ENCODE peak calls at places on chromosomes 13 and 19, in nine cellular contexts. T, K, X, G, I, L, B, S and A are unnamed samples.
A peak's percentile ranks its signal among the peaks of the same experiment; 100 is the strongest.

GRCh38 chr13:109428146-109428545 is 358.2 kb downstream of the IRS2 start:
- DNase-seq in K (no peak), T (no peak), X (no peak), L (no peak), I (no peak), S (no peak), G (no peak), B (no peak), A (no peak)

GRCh38 chr19:19410553-19411550 is 5.4 kb downstream of the GATAD2A start:
- DNase-seq in L (no peak), S (no peak), B (no peak), X (peak; percentile 73), G (no peak), I (no peak), K (no peak), T (no peak), A (no peak)

GRCh38 chr19:871446-872265 is 12.2 kb downstream of the CFD start:
- DNase-seq in B (peak; percentile 44), G (peak; percentile 31), I (no peak), T (peak; percentile 77), L (no peak), X (no peak), S (no peak), K (peak; percentile 49), A (no peak)

GRCh38 chr19:51439021-51439465 is 19.2 kb downstream of the SIGLEC8 start:
- DNase-seq in K (no peak), T (peak; percentile 40), G (no peak), I (no peak), S (no peak), X (peak; percentile 58), B (peak; percentile 14), L (peak; percentile 7), A (no peak)

GRCh38 chr19:50486823-50487515 is 10.3 kb upstream of the GARIN5A start:
- DNase-seq in G (peak; percentile 19), T (peak; percentile 88), I (no peak), S (peak; percentile 42), L (peak; percentile 43), X (peak; percentile 71), B (peak; percentile 51), K (peak; percentile 60), A (no peak)

GRCh38 chr19:31160346-31160926 is 188.8 kb downstream of the TSHZ3 start:
- DNase-seq in T (no peak), G (peak; percentile 54), S (no peak), K (no peak), B (no peak), L (no peak), X (no peak), I (no peak), A (no peak)

GRCh38 chr19:38545596-38545995 is 72.2 kb downstream of the MAP4K1 start:
- DNase-seq in S (no peak), K (no peak), X (no peak), T (no peak), I (no peak), L (peak; percentile 14), B (no peak), G (no peak), A (no peak)

GRCh38 chr19:48660854-48661731 is 11.7 kb downstream of the NTN5 start:
- DNase-seq in S (peak; percentile 82), T (peak; percentile 76), K (peak; percentile 80), I (peak; percentile 83), L (peak; percentile 92), G (peak; percentile 86), X (peak; percentile 94), B (peak; percentile 66), A (peak; percentile 67)

GRCh38 chr19:35348909-35349611 is 1.4 kb downstream of the FFAR1 start:
- DNase-seq in K (peak; percentile 36), G (no peak), I (no peak), X (peak; percentile 63), T (peak; percentile 37), S (no peak), B (no peak), L (no peak), A (peak; percentile 32)

GRCh38 chr13:29654807-29655547 is 59.5 kb upstream of the SLC7A1 start:
- DNase-seq in I (no peak), B (no peak), X (no peak), L (peak; percentile 17), T (no peak), G (peak; percentile 86), K (no peak), S (peak; percentile 87), A (no peak)

GRCh38 chr13:61727714-61728275 is 312.1 kb upstream of the PCDH20 start:
- DNase-seq in S (no peak), L (peak; percentile 41), X (no peak), T (no peak), I (no peak), B (no peak), K (no peak), G (no peak), A (no peak)

GRCh38 chr19:30784850-30785459 is 412.8 kb downstream of the ZNF536 start:
- DNase-seq in T (peak; percentile 79), K (peak; percentile 61), I (no peak), X (peak; percentile 29), S (no peak), L (peak; percentile 15), G (peak; percentile 26), B (peak; percentile 16), A (no peak)

GRCh38 chr13:66076417-66076816 is 1153.7 kb downstream of the PCDH9 start:
- DNase-seq in G (peak; percentile 84), K (no peak), I (no peak), L (peak; percentile 50), X (no peak), T (no peak), B (no peak), S (no peak), A (no peak)

GRCh38 chr19:32688315-32688714 is 3.3 kb upstream of the NUDT19 start:
- DNase-seq in T (no peak), L (no peak), I (no peak), G (peak; percentile 71), S (no peak), K (no peak), X (no peak), B (no peak), A (no peak)

GRCh38 chr13:80945328-80945727 is 604.4 kb upstream of the SPRY2 start:
- DNase-seq in X (no peak), K (peak; percentile 69), G (no peak), I (no peak), B (peak; percentile 71), L (no peak), T (peak; percentile 69), S (no peak), A (no peak)

GRCh38 chr19:35587326-35587725 is 1.4 kb downstream of the PMIS2 start:
- DNase-seq in K (no peak), T (no peak), I (no peak), S (no peak), G (no peak), L (peak; percentile 39), X (no peak), B (no peak), A (no peak)

GRCh38 chr19:45340232-45340898 is at the start of gene KLC3:
- DNase-seq in I (no peak), X (no peak), G (no peak), T (peak; percentile 68), S (no peak), L (no peak), B (no peak), K (no peak), A (peak; percentile 74)

GRCh38 chr19:19911150-19911549 is 10.4 kb downstream of the ZNF93 start:
- DNase-seq in I (no peak), B (no peak), L (peak; percentile 43), S (no peak), X (no peak), G (peak; percentile 26), T (no peak), K (no peak), A (no peak)

GRCh38 chr19:52742516-52742915 is 7.7 kb upstream of the ZNF611 start:
- DNase-seq in G (no peak), B (no peak), S (no peak), I (no peak), T (no peak), X (no peak), K (no peak), L (no peak), A (no peak)

DNA sequence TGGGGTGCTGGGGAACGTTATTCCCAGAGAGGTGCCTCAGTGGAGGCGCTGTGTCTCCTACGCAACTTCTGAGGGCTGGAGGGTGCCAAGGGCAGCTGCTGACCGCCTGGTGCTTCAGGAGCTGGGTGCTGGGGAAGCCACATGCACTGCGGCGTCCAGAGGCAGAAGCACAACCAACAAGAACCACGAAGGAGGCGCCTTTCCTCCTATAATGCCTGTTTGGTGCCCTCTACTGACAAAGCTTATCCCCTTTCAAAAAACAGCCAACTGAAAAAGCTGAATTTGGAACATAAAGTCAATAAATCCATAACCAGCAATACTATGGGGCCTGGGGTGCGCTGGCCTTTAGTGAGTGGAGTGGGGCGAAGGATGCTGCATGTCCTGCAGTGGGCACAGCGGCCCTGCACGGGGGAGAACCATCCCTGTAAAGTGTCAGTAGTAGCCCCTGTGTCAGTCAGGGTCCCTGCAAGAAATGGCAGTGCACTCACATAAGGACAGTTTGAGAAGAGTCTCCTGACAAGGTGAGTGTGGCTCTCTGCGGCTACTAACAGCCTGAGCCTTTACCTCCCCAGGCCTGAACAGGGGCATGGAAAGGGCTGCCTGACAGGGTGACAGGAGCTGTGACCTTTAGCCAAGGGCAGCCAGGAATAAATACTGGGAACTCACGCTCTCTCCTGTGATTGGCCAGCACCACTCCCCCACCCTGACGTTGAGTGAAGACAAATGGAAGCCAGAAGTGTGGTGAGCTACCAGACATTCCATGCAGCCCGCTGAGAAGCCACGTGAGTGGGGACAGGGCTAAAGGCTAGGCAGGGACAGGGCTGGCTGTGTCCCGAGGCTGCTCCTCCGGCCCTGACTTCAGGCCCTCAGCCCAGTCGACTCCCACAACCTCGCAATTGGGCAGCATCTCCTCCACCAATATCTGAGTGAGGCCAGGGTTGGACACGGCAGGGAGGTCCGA is 4.5 kb upstream of the B3GNT8 start:
- DNase-seq in S (no peak), T (no peak), G (peak; percentile 31), I (no peak), X (peak; percentile 30), B (peak; percentile 24), K (peak; percentile 47), L (peak; percentile 52), A (no peak)
- TF ChIP-seq CTCF in S (peak; percentile 40), T (peak; percentile 49), G (peak; percentile 41), I (peak; percentile 35), X (peak; percentile 26), B (peak; percentile 57), K (peak; percentile 57), L (peak; percentile 40), A (no peak)

GRCh38 chr19:3653865-3654513 is 27.4 kb upstream of the CACTIN start:
- DNase-seq in L (no peak), B (no peak), K (peak; percentile 46), T (no peak), S (no peak), X (no peak), I (no peak), G (no peak), A (no peak)
- TF ChIP-seq CTCF in L (peak; percentile 9), B (peak; percentile 54), K (peak; percentile 23), T (peak; percentile 53), S (peak; percentile 31), X (no peak), I (peak; percentile 8), G (peak; percentile 15), A (no peak)

GRCh38 chr13:48542581-48543341 is 9.9 kb upstream of the RCBTB2 start:
- DNase-seq in K (peak; percentile 22), L (peak; percentile 52), S (no peak), G (peak; percentile 16), T (peak; percentile 52), I (no peak), X (no peak), B (peak; percentile 23), A (no peak)
- TF ChIP-seq CTCF in K (no peak), L (peak; percentile 14), S (no peak), G (no peak), T (no peak), I (no peak), X (no peak), B (peak; percentile 16), A (no peak)

GRCh38 chr13:77697208-77698103 is at the start of gene SLAIN1:
- DNase-seq in B (peak; percentile 15), G (peak; percentile 5), I (no peak), T (peak; percentile 96), L (peak; percentile 13), S (no peak), K (peak; percentile 90), X (peak; percentile 93), A (peak; percentile 83)
- TF ChIP-seq CTCF in B (no peak), G (no peak), I (no peak), T (no peak), L (no peak), S (no peak), K (no peak), X (no peak), A (no peak)